ENCODE peak calls at places on chromosomes 13 and 19, in seven cellular contexts. Z is left colon; T is epithelial cell of proximal tubule; F is AG09309; W is sciatic nerve; O is lower lobe of right lung; H is effector memory CD4-positive, alpha-beta T cell. G is an unnamed sample.

GRCh38 chr19:18044825-18045304 is 36.9 kb downstream of the ARRDC2 start:
- DNase-seq in H (peak), T (no peak), Z (peak), O (peak), W (peak), F (peak), G (peak)

GRCh38 chr19:43607238-43608205 is 4.4 kb upstream of the SRRM5 start:
- DNase-seq in W (no peak), Z (no peak), T (no peak), H (no peak), O (no peak), F (no peak), G (no peak)

GRCh38 chr13:51534075-51534817 is 50.0 kb upstream of the WDFY2 start:
- DNase-seq in T (no peak), Z (no peak), H (no peak), O (peak), F (no peak), W (no peak), G (peak)

GRCh38 chr19:7516281-7516862 is 469 bp downstream of the ZNF358 start:
- DNase-seq in F (no peak), T (no peak), W (no peak), Z (no peak), O (no peak), H (no peak), G (peak)

GRCh38 chr13:79541426-79542049 is 60.6 kb downstream of the NDFIP2 start:
- DNase-seq in Z (no peak), T (peak), H (no peak), F (peak), W (no peak), O (no peak), G (no peak)

GRCh38 chr19:18158471-18158870 is 5.5 kb downstream of the PIK3R2 start:
- DNase-seq in W (no peak), F (no peak), T (no peak), H (no peak), Z (no peak), O (no peak), G (no peak)

GRCh38 chr13:27194895-27195764 is 23.5 kb upstream of the USP12 start:
- DNase-seq in T (peak), F (peak), H (no peak), O (no peak), Z (no peak), W (no peak), G (no peak)

GRCh38 chr13:33264620-33264978 is 21.0 kb downstream of the STARD13 start:
- DNase-seq in W (no peak), T (peak), O (no peak), Z (no peak), F (no peak), H (no peak), G (no peak)

GRCh38 chr19:18999896-19000620 is 33.3 kb downstream of the SUGP2 start:
- DNase-seq in T (no peak), F (no peak), O (no peak), H (no peak), Z (no peak), W (no peak), G (no peak)

GRCh38 chr19:53037101-53038097 is 7.1 kb upstream of the ERVV-2 start:
- DNase-seq in T (no peak), Z (no peak), W (peak), F (peak), H (no peak), O (peak), G (peak)

GRCh38 chr13:41774605-41775218 is 186.2 kb downstream of the VWA8 start:
- DNase-seq in F (no peak), O (no peak), Z (no peak), W (no peak), H (no peak), T (no peak), G (no peak)

GRCh38 chr19:12202250-12202649 is 39.4 kb downstream of the ZNF136 start:
- DNase-seq in H (peak), F (no peak), T (no peak), W (no peak), O (peak), Z (peak), G (peak)

GRCh38 chr13:24223341-24224231 is 63.1 kb downstream of the SPATA13 start:
- DNase-seq in W (no peak), O (no peak), H (no peak), Z (no peak), F (no peak), T (no peak), G (peak)

GRCh38 chr19:49387936-49388372 is at the start of gene KASH5:
- DNase-seq in Z (peak), F (no peak), O (peak), W (peak), T (no peak), H (peak), G (peak)

GRCh38 chr13:60335531-60335930 is 61.5 kb upstream of the TDRD3 start:
- DNase-seq in T (no peak), Z (no peak), W (no peak), H (no peak), O (no peak), F (no peak), G (no peak)

GRCh38 chr19:44719262-44719701 is 20.3 kb downstream of the CEACAM16 start:
- DNase-seq in Z (no peak), O (no peak), F (no peak), W (no peak), T (no peak), H (no peak), G (no peak)

GRCh38 chr13:111946214-111946613 is 120.7 kb upstream of the SOX1 start:
- DNase-seq in Z (no peak), H (no peak), W (no peak), O (no peak), F (no peak), T (no peak), G (peak)

GRCh38 chr19:13001502-13002388 is 6.5 kb downstream of the NFIX start:
- DNase-seq in T (no peak), Z (peak), W (peak), F (no peak), O (no peak), H (no peak), G (no peak)

GRCh38 chr19:14006766-14007562 is 844 bp upstream of the RFX1 start:
- DNase-seq in Z (no peak), W (peak), T (no peak), F (no peak), O (peak), H (no peak), G (peak)

GRCh38 chr13:109833940-109834339 is 47.6 kb upstream of the IRS2 start:
- DNase-seq in Z (no peak), O (no peak), H (no peak), F (no peak), W (no peak), T (no peak), G (no peak)

GRCh38 chr13:48131481-48131992 is 36.6 kb upstream of the MED4 start:
- DNase-seq in Z (no peak), H (no peak), T (no peak), O (no peak), F (no peak), W (no peak), G (no peak)

GRCh38 chr13:50128406-50129048 is 113.3 kb downstream of the KCNRG start:
- DNase-seq in Z (no peak), O (no peak), W (no peak), H (no peak), F (no peak), T (no peak), G (no peak)